ENCODE peak calls at places on chromosome 5, in eight cellular contexts. R is anterior cingulate cortex; G is stimulated activated CD8-positive, alpha-beta memory T cell treated with anti-CD3 and anti-CD28 coated beads, Interleukin-4, amount 100 ng/mL, for 24 hours; W is activated CD4-positive, CD25-positive, alpha-beta regulatory T cell; I is activated naive CD4-positive, alpha-beta T cell; K is T-helper 1 cell; H is naive thymus-derived CD4-positive, alpha-beta T cell; C is activated T-helper 1 cell treated with Interleukin-2 at 50 U/mL for 16 hours. X is an unnamed sample.

GRCh38 chr5:149143470-149143869 is 2.2 kb downstream of the ABLIM3 start:
- DNase-seq in R (no peak), G (no peak), W (no peak), I (no peak), K (no peak), H (no peak), C (no peak), X (no peak)

GRCh38 chr5:124842725-124843595 is 96.5 kb upstream of the ZNF608 start:
- DNase-seq in R (no peak), G (no peak), W (no peak), I (no peak), K (no peak), H (no peak), C (no peak), X (no peak)

GRCh38 chr5:174922955-174923354 is 198.6 kb downstream of the MSX2 start:
- DNase-seq in R (no peak), G (no peak), W (no peak), I (no peak), K (no peak), H (no peak), C (no peak), X (no peak)

GRCh38 chr5:138874771-138875628 is at the start of gene LRRTM2:
- DNase-seq in R (peak; percentile 70), G (no peak), W (no peak), I (no peak), K (no peak), H (no peak), C (no peak), X (no peak)

GRCh38 chr5:96662725-96663513 is 743 bp downstream of the CAST start:
- DNase-seq in R (peak; percentile 89), G (peak; percentile 83), W (peak; percentile 64), I (peak; percentile 47), K (peak; percentile 82), H (peak; percentile 82), C (peak; percentile 78), X (peak; percentile 78)

GRCh38 chr5:175116466-175117048 is 327.4 kb downstream of the DRD1 start:
- DNase-seq in R (no peak), G (no peak), W (no peak), I (no peak), K (no peak), H (no peak), C (no peak), X (no peak)

GRCh38 chr5:8601831-8602354 is 732.9 kb downstream of the MTRR start:
- DNase-seq in R (no peak), G (no peak), W (no peak), I (no peak), K (no peak), H (no peak), C (no peak), X (no peak)

GRCh38 chr5:120358949-120359348 is 105.2 kb upstream of the PRR16 start:
- DNase-seq in R (no peak), G (no peak), W (no peak), I (no peak), K (no peak), H (no peak), C (no peak), X (no peak)

GRCh38 chr5:169296456-169297220 is 4.3 kb downstream of the SLIT3 start:
- DNase-seq in R (no peak), G (no peak), W (no peak), I (no peak), K (no peak), H (no peak), C (no peak), X (no peak)

GRCh38 chr5:138944527-138945322 is 69.6 kb upstream of the LRRTM2 start:
- DNase-seq in R (no peak), G (no peak), W (no peak), I (no peak), K (no peak), H (no peak), C (no peak), X (no peak)

GRCh38 chr5:7642029-7642428 is 208.9 kb downstream of the CFAP90 start:
- DNase-seq in R (no peak), G (no peak), W (no peak), I (no peak), K (no peak), H (no peak), C (no peak), X (no peak)

GRCh38 chr5:179421156-179421895 is 76.1 kb upstream of the ADAMTS2 start:
- DNase-seq in R (no peak), G (no peak), W (no peak), I (no peak), K (no peak), H (no peak), C (no peak), X (no peak)

GRCh38 chr5:179530069-179530998 is 20.0 kb upstream of the RUFY1 start:
- DNase-seq in R (no peak), G (peak; percentile 57), W (peak; percentile 37), I (peak; percentile 44), K (peak; percentile 42), H (peak; percentile 59), C (peak; percentile 40), X (peak; percentile 58)

GRCh38 chr5:142874537-142874936 is 104.4 kb downstream of the ARHGAP26 start:
- DNase-seq in R (no peak), G (no peak), W (no peak), I (no peak), K (no peak), H (no peak), C (no peak), X (no peak)

GRCh38 chr5:56506586-56506985 is 273.5 kb upstream of the ANKRD55 start:
- DNase-seq in R (no peak), G (no peak), W (no peak), I (no peak), K (no peak), H (no peak), C (no peak), X (no peak)

GRCh38 chr5:81787843-81788242 is 36.9 kb upstream of the SSBP2 start:
- DNase-seq in R (no peak), G (no peak), W (no peak), I (no peak), K (no peak), H (no peak), C (no peak), X (no peak)

GRCh38 chr5:31193026-31193425 is 460 bp upstream of the CDH6 start:
- DNase-seq in R (no peak), G (no peak), W (no peak), I (no peak), K (no peak), H (no peak), C (no peak), X (no peak)

GRCh38 chr5:137376127-137376526 is 123.0 kb downstream of the SPOCK1 start:
- DNase-seq in R (no peak), G (no peak), W (no peak), I (no peak), K (no peak), H (no peak), C (no peak), X (no peak)

GRCh38 chr5:57166250-57166649 is 7.6 kb upstream of the GPBP1 start:
- DNase-seq in R (no peak), G (no peak), W (no peak), I (no peak), K (no peak), H (no peak), C (no peak), X (no peak)

GRCh38 chr5:89337-90286 is 2.4 kb upstream of the PLEKHG4B start:
- DNase-seq in R (no peak), G (no peak), W (no peak), I (no peak), K (no peak), H (no peak), C (no peak), X (no peak)

GRCh38 chr5:135493406-135494180 is 41.4 kb upstream of the TIFAB start:
- DNase-seq in R (no peak), G (no peak), W (no peak), I (no peak), K (no peak), H (no peak), C (no peak), X (no peak)

GRCh38 chr5:33241826-33242225 is 198.9 kb upstream of the TARS1 start:
- DNase-seq in R (no peak), G (no peak), W (no peak), I (no peak), K (no peak), H (no peak), C (no peak), X (no peak)